ENCODE peak calls at places on chromosomes 12 and 14, in seven cellular contexts. A is fibroblast of mammary gland, Z is activated B cell treated with CpG ODN at 0.5 μM for 24 hours, F is mesothelial cell of epicardium, W is uterus, I is nephron progenitor cell, M is neural progenitor cell. R is an unnamed sample.

GRCh38 chr14:43587183-43587582 is 919.9 kb downstream of the FSCB start:
- DNase-seq in A (no peak), Z (no peak), F (no peak), W (no peak), I (no peak), M (no peak), R (no peak)

GRCh38 chr12:96099986-96100385 is 64.6 kb upstream of the LTA4H start:
- DNase-seq in A (no peak), Z (no peak), F (no peak), W (no peak), I (no peak), M (no peak), R (no peak)

GRCh38 chr12:53217049-53217929 is 10.2 kb upstream of the ITGB7 start:
- DNase-seq in A (peak), Z (no peak), F (no peak), W (no peak), I (no peak), M (peak), R (no peak)

GRCh38 chr14:55802986-55803431 is 223.0 kb downstream of the KTN1 start:
- DNase-seq in A (peak), Z (no peak), F (no peak), W (no peak), I (no peak), M (no peak), R (no peak)

GRCh38 chr12:52425466-52425865 is 8.7 kb downstream of the KRT75 start:
- DNase-seq in A (no peak), Z (no peak), F (no peak), W (no peak), I (no peak), M (no peak), R (no peak)

GRCh38 chr12:3558854-3559253 is 67.9 kb downstream of the PRMT8 start:
- DNase-seq in A (no peak), Z (no peak), F (no peak), W (no peak), I (no peak), M (no peak), R (no peak)

GRCh38 chr14:93903342-93904184 is 23.6 kb upstream of the FAM181A start:
- DNase-seq in A (no peak), Z (no peak), F (no peak), W (no peak), I (peak), M (peak), R (no peak)

GRCh38 chr12:131513606-131514005 is 197.3 kb upstream of the SFSWAP start:
- DNase-seq in A (no peak), Z (no peak), F (no peak), W (no peak), I (no peak), M (no peak), R (no peak)

GRCh38 chr12:50665170-50665569 is 98.7 kb upstream of the ATF1 start:
- DNase-seq in A (no peak), Z (no peak), F (no peak), W (no peak), I (no peak), M (no peak), R (no peak)

GRCh38 chr12:115380509-115381120 is 696.6 kb upstream of the TBX3 start:
- DNase-seq in A (no peak), Z (no peak), F (no peak), W (no peak), I (no peak), M (no peak), R (no peak)

GRCh38 chr14:68789798-68790655 is 2.8 kb downstream of the ZFP36L1 start:
- DNase-seq in A (no peak), Z (no peak), F (no peak), W (no peak), I (no peak), M (peak), R (no peak)

GRCh38 chr12:122964439-122965257 is 1.6 kb downstream of the ABCB9 start:
- DNase-seq in A (no peak), Z (no peak), F (no peak), W (no peak), I (peak), M (peak), R (no peak)

GRCh38 chr14:90396342-90397339 is at the start of gene CALM1:
- DNase-seq in A (peak), Z (peak), F (peak), W (peak), I (peak), M (peak), R (peak)

GRCh38 chr14:90398841-90399540 is 2.2 kb downstream of the CALM1 start:
- DNase-seq in A (no peak), Z (no peak), F (no peak), W (no peak), I (no peak), M (no peak), R (no peak)

GRCh38 chr14:90398315-90398811 is 1.5 kb downstream of the CALM1 start:
- DNase-seq in A (no peak), Z (no peak), F (peak), W (no peak), I (no peak), M (peak), R (peak)

GRCh38 chr14:90399541-90400444 is 3.0 kb downstream of the CALM1 start:
- DNase-seq in A (peak), Z (peak), F (peak), W (peak), I (peak), M (peak), R (peak)

DNA sequence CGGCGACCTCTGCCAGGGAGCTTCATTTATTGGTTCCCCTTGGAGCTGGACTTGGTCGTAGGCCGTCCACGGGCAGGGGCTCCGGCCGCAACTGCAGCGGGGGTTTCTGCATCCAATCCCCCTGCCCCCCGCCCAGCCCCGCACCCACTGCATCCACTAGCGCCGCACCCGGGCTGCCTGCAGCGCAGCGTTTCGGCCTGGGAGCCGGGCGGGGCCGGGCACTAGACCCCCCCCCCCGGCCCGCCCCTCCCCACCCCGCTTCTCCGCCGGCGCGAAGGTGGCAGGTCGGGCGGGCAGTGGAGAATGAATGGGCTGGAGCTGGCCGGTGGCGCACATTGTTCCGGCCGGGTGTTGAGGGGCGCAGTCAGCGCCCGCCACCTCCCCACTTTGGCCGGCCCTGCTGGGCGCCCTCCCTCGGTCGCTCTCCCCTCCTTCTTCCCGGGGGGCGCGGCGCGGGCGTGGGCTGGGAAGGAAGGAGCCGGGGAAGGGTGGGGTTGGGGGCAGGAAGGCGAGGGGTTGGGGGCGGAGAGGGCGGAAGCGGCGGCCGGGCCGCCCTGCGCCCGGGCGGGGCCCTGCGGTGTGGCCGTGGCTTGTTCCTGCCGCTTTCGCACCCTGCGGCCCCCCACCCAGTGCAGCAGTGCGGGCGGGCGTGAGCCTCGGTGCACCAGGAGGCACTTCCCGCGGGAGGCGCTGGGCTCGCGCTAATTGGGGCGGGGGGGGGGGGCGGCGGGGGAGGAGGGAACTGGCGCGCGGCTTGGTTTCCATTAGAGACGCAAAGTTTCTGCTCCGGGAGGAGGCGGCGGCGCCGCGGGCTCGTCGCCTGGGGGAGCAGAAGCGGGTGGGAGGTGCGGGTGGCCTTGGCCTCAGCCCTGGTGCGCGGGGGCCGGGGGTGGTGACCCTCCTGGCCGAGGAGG is 829 bp downstream of the CALM1 start:
- DNase-seq in A (peak), Z (peak), F (peak), W (peak), I (peak), M (peak), R (peak)
- TF ChIP-seq CTCF in A (no peak), Z (no peak), F (no peak), W (no peak), I (no peak), M (no peak), R (no peak)

GRCh38 chr12:116915326-116915725 is 4.6 kb downstream of the FBXW8 start:
- DNase-seq in A (no peak), Z (no peak), F (no peak), W (no peak), I (no peak), M (no peak), R (no peak)

GRCh38 chr12:116918464-116918863 is 7.7 kb downstream of the FBXW8 start:
- DNase-seq in A (no peak), Z (no peak), F (no peak), W (no peak), I (no peak), M (no peak), R (no peak)

GRCh38 chr12:116919247-116919671 is 8.5 kb downstream of the FBXW8 start:
- DNase-seq in A (no peak), Z (no peak), F (no peak), W (no peak), I (no peak), M (no peak), R (no peak)

GRCh38 chr12:116916122-116916521 is 5.4 kb downstream of the FBXW8 start:
- DNase-seq in A (peak), Z (no peak), F (no peak), W (no peak), I (no peak), M (no peak), R (no peak)

DNA sequence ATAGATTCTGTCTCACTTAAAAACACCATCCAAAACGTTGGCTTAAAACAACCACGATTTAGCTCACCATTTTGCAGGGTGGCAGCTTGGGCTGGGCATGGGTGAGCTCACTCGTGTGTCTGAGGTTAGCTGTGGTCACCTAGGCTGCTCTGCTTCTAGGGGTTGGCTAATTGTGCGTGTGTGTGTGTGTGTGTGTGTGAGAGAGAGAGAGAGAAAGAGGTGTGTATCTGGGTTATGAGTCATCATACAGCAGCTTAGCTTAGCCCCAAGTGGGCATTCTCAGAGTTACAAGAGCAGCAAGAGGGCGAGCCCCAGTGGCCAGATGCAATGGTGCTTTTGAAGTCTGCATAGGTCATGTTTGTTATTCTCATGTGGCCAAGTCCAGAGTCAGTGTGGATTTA is 6.0 kb downstream of the FBXW8 start:
- DNase-seq in A (peak), Z (no peak), F (no peak), W (no peak), I (no peak), M (no peak), R (no peak)
- TF ChIP-seq CTCF in A (peak), Z (no peak), F (no peak), W (no peak), I (no peak), M (no peak), R (no peak)

GRCh38 chr12:93766802-93767523 is 89.8 kb downstream of the CRADD start:
- DNase-seq in A (peak), Z (no peak), F (no peak), W (no peak), I (no peak), M (peak), R (peak)

GRCh38 chr12:93762912-93763311 is 85.7 kb downstream of the CRADD start:
- DNase-seq in A (no peak), Z (no peak), F (no peak), W (no peak), I (no peak), M (no peak), R (no peak)

GRCh38 chr12:93762059-93762719 is 85.0 kb downstream of the CRADD start:
- DNase-seq in A (peak), Z (no peak), F (no peak), W (no peak), I (no peak), M (no peak), R (no peak)

GRCh38 chr12:93766371-93766770 is 89.2 kb downstream of the CRADD start:
- DNase-seq in A (no peak), Z (no peak), F (no peak), W (no peak), I (no peak), M (no peak), R (no peak)

DNA sequence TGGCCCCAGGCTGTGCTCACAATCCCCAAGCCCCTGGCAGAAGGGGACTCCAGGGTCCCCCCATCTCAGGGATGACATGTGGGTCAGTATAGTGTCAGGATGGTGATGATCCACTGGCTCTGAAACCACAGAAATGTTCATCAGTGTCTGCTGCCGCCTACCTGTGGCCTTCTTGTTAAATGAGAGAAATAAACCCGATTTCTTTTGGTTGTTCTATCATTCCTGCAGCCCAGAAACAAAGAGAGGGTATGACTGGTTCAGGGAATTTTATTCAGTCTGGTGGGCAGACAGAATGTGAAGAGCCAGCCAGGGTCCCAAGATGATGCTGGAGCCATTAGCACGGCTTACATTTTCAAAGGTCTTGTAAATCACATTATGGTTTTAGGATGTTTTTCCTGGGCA is 86.6 kb downstream of the CRADD start:
- DNase-seq in A (no peak), Z (no peak), F (no peak), W (no peak), I (no peak), M (peak), R (no peak)
- TF ChIP-seq CTCF in A (no peak), Z (no peak), F (no peak), W (no peak), I (no peak), M (no peak), R (no peak)

GRCh38 chr14:73634333-73634833 is 10.4 kb upstream of the DNAL1 start:
- DNase-seq in A (peak), Z (peak), F (peak), W (peak), I (no peak), M (peak), R (no peak)
- TF ChIP-seq CTCF in A (peak), Z (no peak), F (no peak), W (peak), I (no peak), M (peak), R (peak)

GRCh38 chr12:88579941-88580871 is at the start of gene KITLG:
- DNase-seq in A (peak), Z (no peak), F (peak), W (peak), I (peak), M (peak), R (peak)
- TF ChIP-seq CTCF in A (peak), Z (no peak), F (no peak), W (peak), I (no peak), M (no peak), R (peak)

DNA sequence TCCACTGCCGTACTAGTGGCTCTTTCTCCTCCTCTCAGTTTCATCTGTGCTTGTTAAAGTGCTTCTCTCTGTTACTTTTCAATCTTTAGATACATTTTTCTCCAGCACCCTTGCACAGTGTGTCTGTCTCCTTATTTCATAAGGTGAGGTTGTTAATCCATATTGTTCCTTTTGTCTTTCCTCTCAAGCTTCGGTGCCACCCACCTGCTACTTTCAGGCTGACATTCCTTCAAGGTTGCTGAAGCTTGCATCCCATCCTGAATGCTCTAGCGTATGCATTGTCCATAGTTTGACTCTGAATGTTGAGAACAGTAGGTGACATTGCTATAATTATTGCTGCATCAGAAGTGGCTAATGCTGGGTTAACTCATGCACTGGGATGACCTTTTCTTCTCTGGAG is 20.6 kb downstream of the TUNAR start:
- DNase-seq in A (no peak), Z (no peak), F (no peak), W (no peak), I (no peak), M (no peak), R (no peak)
- TF ChIP-seq CTCF in A (no peak), Z (no peak), F (no peak), W (no peak), I (no peak), M (no peak), R (no peak)

DNA sequence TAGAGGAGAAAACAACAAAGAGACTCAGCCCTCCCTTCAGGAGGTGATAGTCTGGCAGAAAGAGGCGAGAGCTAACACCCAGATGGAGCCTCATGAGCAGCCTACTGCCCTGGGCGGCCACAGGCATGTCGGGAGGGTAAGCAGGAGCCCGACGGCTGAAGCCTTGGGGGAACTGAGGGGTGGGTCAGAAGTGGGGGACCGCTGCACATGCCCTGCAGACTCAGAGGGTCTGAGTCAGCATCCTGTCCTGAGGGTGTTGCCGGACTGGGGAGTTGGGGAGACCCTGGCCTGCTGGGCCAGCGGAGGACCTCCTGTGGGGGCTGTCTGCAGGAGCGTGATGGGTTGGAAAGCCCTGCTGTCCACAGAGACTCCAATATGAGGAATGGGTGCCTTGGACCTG is 15.9 kb upstream of the INF2 start:
- DNase-seq in A (no peak), Z (no peak), F (no peak), W (no peak), I (no peak), M (no peak), R (no peak)
- TF ChIP-seq CTCF in A (no peak), Z (no peak), F (no peak), W (no peak), I (no peak), M (no peak), R (no peak)

GRCh38 chr14:74018029-74018703 is 922 bp downstream of the ENTPD5 start:
- DNase-seq in A (peak), Z (no peak), F (no peak), W (no peak), I (no peak), M (no peak), R (no peak)

GRCh38 chr14:74019408-74019714 is 212 bp downstream of the BBOF1 start:
- DNase-seq in A (no peak), Z (no peak), F (no peak), W (no peak), I (no peak), M (no peak), R (no peak)

GRCh38 chr14:74018704-74019407 is at the start of the genes BBOF1 and ENTPD5:
- DNase-seq in A (peak), Z (peak), F (peak), W (peak), I (peak), M (peak), R (peak)

GRCh38 chr14:74015965-74016364 is 3.1 kb downstream of the ENTPD5 start:
- DNase-seq in A (no peak), Z (no peak), F (no peak), W (no peak), I (no peak), M (no peak), R (no peak)

GRCh38 chr14:74019743-74020142 is 594 bp downstream of the BBOF1 start:
- DNase-seq in A (peak), Z (no peak), F (no peak), W (no peak), I (no peak), M (peak), R (no peak)
- TF ChIP-seq CTCF in A (no peak), Z (no peak), F (no peak), W (no peak), I (no peak), M (no peak), R (no peak)

GRCh38 chr14:26761532-26761931 is 163.7 kb upstream of the NOVA1 start:
- DNase-seq in A (no peak), Z (no peak), F (no peak), W (no peak), I (no peak), M (peak), R (no peak)
- TF ChIP-seq CTCF in A (no peak), Z (no peak), F (no peak), W (no peak), I (no peak), M (no peak), R (no peak)

DNA sequence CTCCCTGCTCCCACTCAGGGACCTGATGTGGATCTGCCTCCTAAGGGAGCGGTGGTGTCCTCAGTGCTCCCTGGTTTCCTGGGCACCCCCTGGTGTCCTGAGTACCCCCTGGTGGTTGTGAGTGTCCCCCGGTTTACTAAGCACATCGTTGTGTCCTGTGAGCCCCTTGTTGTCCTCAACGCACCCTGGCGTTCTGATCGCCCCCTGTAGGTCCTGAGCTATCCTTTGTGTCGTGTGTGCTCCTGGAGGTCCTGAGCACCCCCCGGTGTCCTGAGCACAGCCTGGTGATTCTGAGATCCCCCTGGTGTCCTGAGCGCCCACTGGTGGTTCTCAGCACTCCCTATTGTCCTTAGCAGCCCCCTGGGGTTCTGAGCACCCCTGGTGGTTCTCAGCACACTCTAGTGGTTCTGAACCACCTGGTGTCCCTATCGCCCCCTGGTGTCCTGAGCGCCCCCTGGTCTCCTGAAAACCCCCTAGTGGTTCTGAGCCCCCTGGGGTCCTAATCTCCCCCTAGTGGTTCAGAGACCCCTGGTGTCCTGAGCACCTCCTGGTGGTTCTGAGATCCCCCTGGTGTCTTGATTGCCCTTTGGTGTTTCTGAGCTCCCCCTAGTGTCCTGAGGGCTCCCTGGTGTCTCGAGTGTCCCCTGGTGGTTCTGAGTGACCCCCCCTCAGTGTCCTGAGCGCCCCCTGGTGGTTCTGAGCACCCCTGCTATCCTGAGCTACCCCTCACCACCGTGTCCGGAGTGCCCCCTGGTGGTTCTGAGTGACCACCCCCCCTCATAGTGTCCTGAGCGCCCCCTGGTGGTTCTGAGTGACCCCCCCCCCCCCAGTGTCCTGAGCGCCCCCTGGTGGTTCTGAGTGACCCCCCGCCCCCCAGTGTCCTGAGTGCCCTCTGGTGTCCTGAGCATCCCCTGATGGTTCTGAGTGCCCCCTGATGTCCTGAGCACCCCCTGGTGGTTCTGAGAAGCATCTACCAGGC is 615.1 kb downstream of the TMEM121 start:
- DNase-seq in A (no peak), Z (no peak), F (no peak), W (no peak), I (no peak), M (no peak), R (no peak)
- TF ChIP-seq CTCF in A (no peak), Z (no peak), F (no peak), W (no peak), I (no peak), M (no peak), R (no peak)

R was measured in ascending aorta.